ENCODE peak calls at places on chromosomes 5 and 9, in seven cellular contexts. V, F, Y, N, S, L and B are unnamed samples.

GRCh38 chr5:78591972-78592700 is 56.4 kb downstream of the LHFPL2 start:
- DNase-seq in V (no peak), F (no peak), Y (peak; percentile 67), N (no peak), S (no peak), L (no peak), B (no peak)

GRCh38 chr9:82555408-82555807 is 507.5 kb downstream of the RASEF start:
- DNase-seq in V (no peak), F (no peak), Y (peak; percentile 16), N (no peak), S (no peak), L (no peak), B (no peak)

GRCh38 chr5:56917534-56917933 is 8.1 kb downstream of the SETD9 start:
- DNase-seq in V (no peak), F (no peak), Y (no peak), N (no peak), S (no peak), L (no peak), B (no peak)

GRCh38 chr9:4126184-4126865 is 173.5 kb downstream of the GLIS3 start:
- DNase-seq in V (no peak), F (peak; percentile 50), Y (peak; percentile 91), N (no peak), S (no peak), L (no peak), B (no peak)

GRCh38 chr9:95057121-95057520 is 260.4 kb downstream of the FANCC start:
- DNase-seq in V (no peak), F (no peak), Y (peak; percentile 52), N (no peak), S (no peak), L (no peak), B (no peak)

GRCh38 chr5:5342784-5343183 is 79.7 kb upstream of the ICE1 start:
- DNase-seq in V (no peak), F (peak; percentile 68), Y (peak; percentile 83), N (no peak), S (no peak), L (no peak), B (no peak)

GRCh38 chr9:121725008-121725795 is 73.8 kb downstream of the DAB2IP start:
- DNase-seq in V (no peak), F (no peak), Y (peak; percentile 99), N (peak; percentile 94), S (no peak), L (peak; percentile 95), B (peak; percentile 98)

GRCh38 chr9:86406366-86406765 is 52.2 kb upstream of the TUT7 start:
- DNase-seq in V (no peak), F (peak; percentile 31), Y (peak; percentile 71), N (no peak), S (no peak), L (no peak), B (no peak)

GRCh38 chr9:115808695-115809094 is 344.9 kb upstream of the PAPPA start:
- DNase-seq in V (no peak), F (no peak), Y (peak; percentile 69), N (no peak), S (no peak), L (no peak), B (no peak)

GRCh38 chr5:52799358-52799982 is 11.8 kb downstream of the ITGA1 start:
- DNase-seq in V (no peak), F (peak; percentile 28), Y (peak; percentile 61), N (peak; percentile 51), S (no peak), L (peak; percentile 23), B (no peak)

GRCh38 chr5:139543423-139543991 is 17.6 kb upstream of the UBE2D2 start:
- DNase-seq in V (peak; percentile 4), F (no peak), Y (peak; percentile 43), N (peak; percentile 55), S (peak; percentile 26), L (no peak), B (peak; percentile 33)

GRCh38 chr9:17472126-17472525 is 106.7 kb upstream of the SH3GL2 start:
- DNase-seq in V (no peak), F (no peak), Y (peak; percentile 42), N (no peak), S (no peak), L (no peak), B (no peak)

GRCh38 chr5:19853616-19854240 is 134.3 kb downstream of the CDH18 start:
- DNase-seq in V (no peak), F (no peak), Y (peak; percentile 94), N (no peak), S (no peak), L (no peak), B (no peak)

GRCh38 chr5:111747336-111747735 is 9.7 kb downstream of the NREP start:
- DNase-seq in V (no peak), F (no peak), Y (peak; percentile 78), N (no peak), S (no peak), L (no peak), B (no peak)

GRCh38 chr9:37936965-37937364 is 33.0 kb upstream of the SLC25A51 start:
- DNase-seq in V (no peak), F (no peak), Y (peak; percentile 80), N (no peak), S (no peak), L (no peak), B (no peak)

GRCh38 chr5:18091758-18092157 is 457.5 kb downstream of the TAF11L14 start:
- DNase-seq in V (no peak), F (no peak), Y (no peak), N (no peak), S (no peak), L (no peak), B (no peak)

GRCh38 chr9:135069556-135070197 is 17.8 kb upstream of the OLFM1 start:
- DNase-seq in V (no peak), F (no peak), Y (no peak), N (no peak), S (no peak), L (no peak), B (no peak)

GRCh38 chr9:121765021-121765950 is 113.9 kb downstream of the DAB2IP start:
- DNase-seq in V (no peak), F (peak; percentile 31), Y (peak; percentile 60), N (peak; percentile 66), S (no peak), L (no peak), B (peak; percentile 40)

GRCh38 chr9:125649315-125649714 is 57.7 kb downstream of the MAPKAP1 start:
- DNase-seq in V (no peak), F (peak; percentile 53), Y (peak; percentile 92), N (peak; percentile 27), S (no peak), L (no peak), B (no peak)

GRCh38 chr9:6552033-6552737 is 93.3 kb downstream of the GLDC start:
- DNase-seq in V (no peak), F (no peak), Y (peak; percentile 76), N (no peak), S (no peak), L (no peak), B (no peak)

GRCh38 chr9:131804826-131805225 is 65.0 kb upstream of the RAPGEF1 start:
- DNase-seq in V (no peak), F (no peak), Y (no peak), N (no peak), S (no peak), L (no peak), B (no peak)

GRCh38 chr9:127707766-127708165 is 978 bp downstream of the CFAP157 start:
- DNase-seq in V (peak; percentile 33), F (peak; percentile 44), Y (no peak), N (no peak), S (no peak), L (no peak), B (no peak)

GRCh38 chr5:74947961-74948613 is 81.9 kb upstream of the FAM169A start:
- DNase-seq in V (no peak), F (no peak), Y (peak; percentile 9), N (no peak), S (no peak), L (no peak), B (no peak)

GRCh38 chr9:12163775-12164458 is 529.3 kb upstream of the TYRP1 start:
- DNase-seq in V (no peak), F (no peak), Y (no peak), N (no peak), S (no peak), L (no peak), B (no peak)

GRCh38 chr9:128006360-128007024 is 25.7 kb upstream of the EEIG1 start:
- DNase-seq in V (no peak), F (peak; percentile 65), Y (peak; percentile 51), N (no peak), S (no peak), L (no peak), B (no peak)

DNA sequence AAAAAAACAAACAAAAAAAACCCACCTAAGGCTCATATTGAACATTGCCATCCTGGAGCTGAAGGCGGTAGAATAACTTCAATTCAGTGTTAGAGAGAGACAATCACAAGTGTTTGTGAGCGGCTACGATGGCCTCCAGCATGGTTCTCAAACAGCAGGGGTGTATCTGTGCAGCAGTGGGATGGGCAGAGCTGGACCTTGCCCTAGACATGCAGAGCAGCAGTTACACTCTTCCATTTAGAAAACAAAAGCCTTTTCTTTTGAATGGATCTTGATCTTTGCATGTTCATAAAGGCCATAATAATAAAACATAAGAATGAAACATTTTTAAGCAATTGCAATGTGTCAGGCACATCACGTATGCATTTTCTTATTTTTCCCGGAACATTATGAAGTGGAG is 50.3 kb downstream of the ARHGAP26 start:
- DNase-seq in V (no peak), F (no peak), Y (no peak), N (no peak), S (no peak), L (no peak), B (no peak)
- H3K4me1 ChIP-seq in V (peaks cover 4% of the 10 kb centered on the region), F (peaks cover 93% of the 10 kb centered on the region), Y (peaks cover 25% of the 10 kb centered on the region), N (peaks cover 46% of the 10 kb centered on the region), S (no peaks in the 10 kb centered on the region), L (peaks cover 71% of the 10 kb centered on the region), B (peaks cover 53% of the 10 kb centered on the region)

GRCh38 chr5:2302169-2302568 is 419.4 kb upstream of the IRX4 start:
- DNase-seq in V (no peak), F (no peak), Y (no peak), N (no peak), S (no peak), L (no peak), B (no peak)
- H3K4me1 ChIP-seq in V (no peaks in the 10 kb centered on the region), F (no peaks in the 10 kb centered on the region), Y (no peaks in the 10 kb centered on the region), N (no peaks in the 10 kb centered on the region), S (no peaks in the 10 kb centered on the region), L (no peaks in the 10 kb centered on the region), B (no peaks in the 10 kb centered on the region)

GRCh38 chr5:60521379-60522298 is 178.3 kb downstream of the DEPDC1B start:
- DNase-seq in V (no peak), F (no peak), Y (no peak), N (no peak), S (no peak), L (no peak), B (no peak)

GRCh38 chr5:60517850-60518249 is 182.1 kb downstream of the DEPDC1B start:
- DNase-seq in V (no peak), F (no peak), Y (no peak), N (no peak), S (no peak), L (no peak), B (no peak)

GRCh38 chr5:60520451-60521210 is 179.3 kb downstream of the DEPDC1B start:
- DNase-seq in V (no peak), F (no peak), Y (no peak), N (peak; percentile 18), S (no peak), L (no peak), B (no peak)

GRCh38 chr5:60517094-60517694 is 182.8 kb downstream of the DEPDC1B start:
- DNase-seq in V (no peak), F (no peak), Y (no peak), N (no peak), S (no peak), L (no peak), B (no peak)

GRCh38 chr5:60519372-60519771 is 180.6 kb downstream of the DEPDC1B start:
- DNase-seq in V (no peak), F (no peak), Y (no peak), N (no peak), S (no peak), L (no peak), B (no peak)
- H3K4me1 ChIP-seq in V (no peaks in the 10 kb centered on the region), F (no peaks in the 10 kb centered on the region), Y (no peaks in the 10 kb centered on the region), N (no peaks in the 10 kb centered on the region), S (no peaks in the 10 kb centered on the region), L (peaks cover 69% of the 10 kb centered on the region), B (no peaks in the 10 kb centered on the region)

GRCh38 chr5:134611515-134611914 is 21.1 kb downstream of the SAR1B start:
- DNase-seq in V (no peak), F (no peak), Y (no peak), N (no peak), S (no peak), L (no peak), B (no peak)
- H3K4me1 ChIP-seq in V (no peaks in the 10 kb centered on the region), F (peaks cover 14% of the 10 kb centered on the region), Y (no peaks in the 10 kb centered on the region), N (peaks cover 23% of the 10 kb centered on the region), S (no peaks in the 10 kb centered on the region), L (no peaks in the 10 kb centered on the region), B (peaks cover 35% of the 10 kb centered on the region)